ENCODE peak calls at places on chromosomes 13 and 19, in ten cellular contexts. Z, D, S, X, C, G, H, B, M and E are unnamed samples.

GRCh38 chr13:46168341-46168740 is 13.6 kb downstream of the LCP1 start:
- DNase-seq in Z (no peak), G (no peak), H (no peak), D (no peak), B (no peak), C (peak; percentile 75), S (no peak), X (no peak), M (peak; percentile 40), E (no peak)

GRCh38 chr13:111401151-111401550 is 80.7 kb downstream of the TEX29 start:
- DNase-seq in G (no peak), C (no peak), X (no peak), Z (peak; percentile 15), M (no peak), S (no peak), H (no peak), D (no peak), B (no peak), E (no peak)

GRCh38 chr19:19540707-19541515 is 2.8 kb downstream of the CILP2 start:
- DNase-seq in M (peak; percentile 62), X (no peak), S (no peak), D (peak; percentile 46), G (no peak), B (peak; percentile 93), Z (no peak), H (peak; percentile 68), C (peak; percentile 64), E (peak; percentile 58)

GRCh38 chr13:106569233-106570095 is 1.5 kb upstream of the ARGLU1 start:
- DNase-seq in X (no peak), H (no peak), G (no peak), B (peak; percentile 8), C (peak; percentile 44), M (no peak), S (no peak), D (no peak), Z (no peak), E (no peak)

GRCh38 chr13:110130431-110130830 is 176.5 kb downstream of the COL4A1 start:
- DNase-seq in B (no peak), C (no peak), S (no peak), Z (no peak), M (no peak), D (no peak), H (no peak), G (no peak), X (no peak), E (no peak)

GRCh38 chr19:10919352-10920287 is 8.8 kb downstream of the YIPF2 start:
- DNase-seq in Z (no peak), H (no peak), M (no peak), X (no peak), C (no peak), S (no peak), D (no peak), G (no peak), B (no peak), E (no peak)

GRCh38 chr13:95676100-95676774 is 702 bp upstream of the DNAJC3 start:
- DNase-seq in B (peak; percentile 37), S (peak; percentile 29), G (peak; percentile 6), X (no peak), C (peak; percentile 57), D (no peak), Z (no peak), M (no peak), H (peak; percentile 37), E (peak; percentile 60)

GRCh38 chr19:1214862-1215731 is 9.5 kb downstream of the STK11 start:
- DNase-seq in G (no peak), H (peak; percentile 82), B (peak; percentile 60), Z (peak; percentile 95), C (no peak), M (no peak), D (no peak), X (peak; percentile 79), S (peak; percentile 93), E (no peak)

GRCh38 chr13:40083841-40084240 is 428.4 kb downstream of the COG6 start:
- DNase-seq in G (no peak), X (no peak), D (no peak), Z (no peak), S (no peak), H (no peak), B (no peak), M (no peak), C (no peak), E (no peak)

GRCh38 chr13:30026093-30026492 is 175.7 kb upstream of the UBL3 start:
- DNase-seq in D (no peak), H (no peak), B (peak; percentile 80), Z (no peak), C (no peak), G (no peak), S (no peak), M (no peak), X (no peak), E (peak; percentile 53)

GRCh38 chr13:43776680-43777079 is 10.1 kb downstream of the ENOX1 start:
- DNase-seq in B (no peak), D (no peak), S (no peak), Z (no peak), M (no peak), X (no peak), G (no peak), H (no peak), C (no peak), E (no peak)

GRCh38 chr13:101144808-101145419 is 271.4 kb downstream of the NALCN start:
- DNase-seq in G (no peak), Z (no peak), H (no peak), B (peak; percentile 74), C (peak; percentile 83), X (no peak), D (no peak), S (no peak), M (no peak), E (peak; percentile 89)

GRCh38 chr13:106499905-106500304 is 35.6 kb downstream of the EFNB2 start:
- DNase-seq in C (no peak), X (no peak), M (no peak), H (no peak), Z (no peak), S (no peak), D (no peak), B (no peak), G (no peak), E (no peak)

GRCh38 chr19:41688098-41688497 is at the start of gene CEACAM7:
- DNase-seq in B (no peak), G (no peak), M (no peak), Z (no peak), C (no peak), X (no peak), D (no peak), H (no peak), S (no peak), E (no peak)
- H3K4me3 ChIP-seq in B (no peak within 1 kb of the TSS), G (no peak within 1 kb of the TSS), M (no peak within 1 kb of the TSS), Z (no peak within 1 kb of the TSS), C (no peak within 1 kb of the TSS), X (no peak within 1 kb of the TSS), D (no peak within 1 kb of the TSS), H (no peak within 1 kb of the TSS), S (no peak within 1 kb of the TSS), E (no peak within 1 kb of the TSS)

DNA sequence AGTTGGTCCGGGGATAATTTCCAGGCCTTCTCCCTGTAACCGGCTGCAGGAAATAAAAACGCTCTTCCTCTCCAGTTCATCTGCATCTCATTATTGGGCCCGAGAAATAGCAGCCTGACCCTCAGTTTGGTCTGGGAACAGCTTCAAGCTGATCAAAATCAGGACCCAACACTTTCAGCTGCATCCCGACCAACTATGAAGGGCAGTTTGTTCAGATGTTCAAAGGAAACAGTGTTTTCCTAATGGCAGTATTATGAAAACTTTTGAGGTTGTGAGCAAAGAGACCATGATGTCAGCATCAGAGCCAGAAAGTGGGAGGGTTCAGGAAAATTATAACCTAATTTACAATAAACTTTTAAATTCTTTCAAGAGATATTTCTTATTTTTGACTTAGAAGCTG is 35.7 kb downstream of the STK24 start:
- DNase-seq in M (no peak), Z (peak; percentile 21), S (no peak), X (no peak), G (no peak), C (no peak), D (no peak), H (no peak), B (no peak), E (peak; percentile 54)
- H3K4me1 ChIP-seq in M (peaks cover 83% of the 10 kb centered on the region), Z (peaks cover 62% of the 10 kb centered on the region), S (no peaks in the 10 kb centered on the region), X (peaks cover 95% of the 10 kb centered on the region), G (peaks cover 7% of the 10 kb centered on the region), C (peaks cover 34% of the 10 kb centered on the region), D (peaks cover 78% of the 10 kb centered on the region), H (peaks cover 51% of the 10 kb centered on the region), B (peaks cover 11% of the 10 kb centered on the region), E (peaks cover 61% of the 10 kb centered on the region)

DNA sequence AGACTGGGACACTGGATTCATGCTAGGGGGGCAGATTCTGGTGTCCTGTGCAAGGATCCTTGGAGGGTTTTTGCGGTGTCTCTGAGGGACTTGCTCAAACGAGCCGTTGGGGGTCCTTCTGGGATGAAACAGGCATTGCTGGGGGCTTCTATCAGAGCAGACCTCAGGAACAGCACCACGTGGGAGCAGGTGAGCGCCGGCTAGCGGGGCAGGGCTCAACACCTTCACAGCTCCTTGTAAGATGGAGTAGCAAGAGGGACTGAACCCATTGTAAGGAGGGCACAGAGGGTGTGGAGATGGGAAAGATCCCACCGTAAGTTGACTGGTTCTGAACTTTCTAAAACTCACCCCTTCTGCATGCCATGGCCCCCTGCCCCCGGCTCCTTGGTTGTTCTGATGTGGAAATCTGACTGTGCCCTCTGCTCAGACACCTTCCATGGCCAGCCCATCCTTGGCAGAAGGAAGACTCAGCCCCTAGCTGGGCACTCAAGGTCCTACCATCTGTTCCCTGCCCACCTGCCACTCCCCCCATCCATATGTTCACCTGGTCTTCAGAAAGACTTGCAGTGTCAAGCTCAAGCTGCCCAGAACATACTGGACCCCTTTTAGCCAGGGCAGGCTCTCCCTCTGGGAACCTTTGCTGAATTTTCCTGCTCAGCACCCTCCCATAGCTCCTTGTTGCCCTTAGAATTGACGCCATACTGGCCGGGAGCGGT is 1.2 kb downstream of the SLC27A1 start:
- DNase-seq in G (no peak), C (no peak), S (no peak), B (no peak), H (no peak), Z (no peak), M (no peak), X (no peak), D (no peak), E (no peak)
- H3K4me3 ChIP-seq in G (no peak overlapping the region), C (peak overlapping the region; percentile 60), S (no peak overlapping the region), B (peak overlapping the region; percentile 91), H (peak overlapping the region; percentile 85), Z (peak overlapping the region; percentile 99), M (no peak overlapping the region), X (peak overlapping the region; percentile 91), D (peak overlapping the region; percentile 62), E (peak overlapping the region; percentile 91)

GRCh38 chr19:32613008-32613407 is 32.0 kb downstream of the PDCD5 start:
- DNase-seq in C (no peak), X (no peak), S (no peak), H (no peak), Z (no peak), G (no peak), B (no peak), D (no peak), M (no peak), E (no peak)

GRCh38 chr19:32611161-32611560 is 30.2 kb downstream of the PDCD5 start:
- DNase-seq in D (no peak), Z (no peak), M (no peak), C (no peak), H (no peak), X (no peak), G (no peak), S (no peak), B (no peak), E (no peak)

GRCh38 chr19:32619051-32619685 is 38.2 kb downstream of the PDCD5 start:
- DNase-seq in M (no peak), S (no peak), H (no peak), D (no peak), B (no peak), C (no peak), Z (no peak), X (no peak), G (no peak), E (no peak)

GRCh38 chr19:32615569-32615968 is 34.6 kb downstream of the PDCD5 start:
- DNase-seq in B (no peak), Z (peak; percentile 21), D (no peak), G (no peak), M (no peak), H (no peak), C (no peak), S (no peak), X (no peak), E (no peak)

GRCh38 chr19:32614916-32615315 is 33.9 kb downstream of the PDCD5 start:
- DNase-seq in H (no peak), C (no peak), S (no peak), G (no peak), Z (peak; percentile 12), M (no peak), B (no peak), D (no peak), X (no peak), E (no peak)
- H3K4me1 ChIP-seq in H (no peaks in the 10 kb centered on the region), C (no peaks in the 10 kb centered on the region), S (no peaks in the 10 kb centered on the region), G (no peaks in the 10 kb centered on the region), Z (no peaks in the 10 kb centered on the region), M (no peaks in the 10 kb centered on the region), B (no peaks in the 10 kb centered on the region), D (no peaks in the 10 kb centered on the region), X (no peaks in the 10 kb centered on the region), E (no peaks in the 10 kb centered on the region)